ENCODE peak calls at places on chromosomes 11 and 22, in eight cellular contexts. One of them, this sample, is unnamed.
A peak's percentile ranks its signal among the peaks of the same experiment; 100 is the strongest.

GRCh38 chr11:17443926-17444690 is 32.5 kb downstream of the ABCC8 start:
- DNase-seq in cardiac fibroblast: no peak
- DNase-seq in Caco-2: no peak
- DNase-seq in sigmoid colon: no peak
- DNase-seq in OCI-LY7: no peak
- DNase-seq in WERI-Rb-1: peak; percentile 73
- DNase-seq in body of pancreas: no peak
- DNase-seq in psoas muscle: no peak
- DNase-seq in this sample: no peak

GRCh38 chr11:111469200-111469599 is 43.0 kb downstream of the BTG4 start:
- DNase-seq in cardiac fibroblast: peak; percentile 65
- DNase-seq in OCI-LY7: no peak
- DNase-seq in WERI-Rb-1: peak; percentile 40
- DNase-seq in Caco-2: no peak
- DNase-seq in psoas muscle: no peak
- DNase-seq in sigmoid colon: no peak
- DNase-seq in body of pancreas: no peak
- DNase-seq in this sample: no peak

GRCh38 chr11:68047437-68048290 is 8.8 kb downstream of the TCIRG1 start:
- DNase-seq in OCI-LY7: no peak
- DNase-seq in body of pancreas: no peak
- DNase-seq in sigmoid colon: peak; percentile 56
- DNase-seq in Caco-2: no peak
- DNase-seq in psoas muscle: no peak
- DNase-seq in WERI-Rb-1: no peak
- DNase-seq in cardiac fibroblast: no peak
- DNase-seq in this sample: no peak

GRCh38 chr11:35529971-35530495 is 4.6 kb upstream of the PAMR1 start:
- DNase-seq in Caco-2: no peak
- DNase-seq in body of pancreas: peak; percentile 53
- DNase-seq in sigmoid colon: peak; percentile 68
- DNase-seq in WERI-Rb-1: no peak
- DNase-seq in cardiac fibroblast: peak; percentile 94
- DNase-seq in OCI-LY7: no peak
- DNase-seq in psoas muscle: peak; percentile 45
- DNase-seq in this sample: peak; percentile 48

GRCh38 chr11:65382804-65383368 is 440 bp upstream of the SLC25A45 start:
- DNase-seq in body of pancreas: peak; percentile 93
- DNase-seq in cardiac fibroblast: no peak
- DNase-seq in sigmoid colon: peak; percentile 83
- DNase-seq in OCI-LY7: no peak
- DNase-seq in WERI-Rb-1: no peak
- DNase-seq in Caco-2: no peak
- DNase-seq in psoas muscle: peak; percentile 89
- DNase-seq in this sample: no peak

GRCh38 chr22:49670610-49671330 is 156.9 kb downstream of the BRD1 start:
- DNase-seq in WERI-Rb-1: peak; percentile 68
- DNase-seq in OCI-LY7: no peak
- DNase-seq in psoas muscle: no peak
- DNase-seq in body of pancreas: no peak
- DNase-seq in sigmoid colon: peak; percentile 56
- DNase-seq in cardiac fibroblast: no peak
- DNase-seq in Caco-2: no peak
- DNase-seq in this sample: no peak

GRCh38 chr11:119169272-119169719 is 771 bp downstream of the NLRX1 start:
- DNase-seq in sigmoid colon: peak; percentile 72
- DNase-seq in cardiac fibroblast: peak; percentile 40
- DNase-seq in Caco-2: no peak
- DNase-seq in body of pancreas: peak; percentile 66
- DNase-seq in WERI-Rb-1: peak; percentile 22
- DNase-seq in OCI-LY7: peak; percentile 32
- DNase-seq in psoas muscle: peak; percentile 55
- DNase-seq in this sample: no peak

GRCh38 chr11:84720706-84721402 is 906.3 kb downstream of the DLG2 start:
- DNase-seq in sigmoid colon: peak; percentile 64
- DNase-seq in Caco-2: no peak
- DNase-seq in cardiac fibroblast: no peak
- DNase-seq in psoas muscle: peak; percentile 29
- DNase-seq in body of pancreas: peak; percentile 67
- DNase-seq in OCI-LY7: no peak
- DNase-seq in WERI-Rb-1: peak; percentile 24
- DNase-seq in this sample: no peak

GRCh38 chr11:128906185-128907065 is 15.3 kb downstream of the KCNJ5 start:
- DNase-seq in OCI-LY7: no peak
- DNase-seq in cardiac fibroblast: no peak
- DNase-seq in sigmoid colon: no peak
- DNase-seq in psoas muscle: no peak
- DNase-seq in WERI-Rb-1: no peak
- DNase-seq in Caco-2: no peak
- DNase-seq in body of pancreas: no peak
- DNase-seq in this sample: no peak

GRCh38 chr22:50530280-50530856 is 556 bp upstream of the TYMP start:
- DNase-seq in body of pancreas: peak; percentile 67
- DNase-seq in sigmoid colon: peak; percentile 93
- DNase-seq in Caco-2: peak; percentile 69
- DNase-seq in OCI-LY7: peak; percentile 78
- DNase-seq in psoas muscle: peak; percentile 86
- DNase-seq in WERI-Rb-1: no peak
- DNase-seq in cardiac fibroblast: peak; percentile 83
- DNase-seq in this sample: no peak

GRCh38 chr11:11538277-11538960 is 83.4 kb downstream of the GALNT18 start:
- DNase-seq in psoas muscle: peak; percentile 32
- DNase-seq in OCI-LY7: no peak
- DNase-seq in sigmoid colon: no peak
- DNase-seq in body of pancreas: peak; percentile 36
- DNase-seq in cardiac fibroblast: no peak
- DNase-seq in Caco-2: no peak
- DNase-seq in WERI-Rb-1: peak; percentile 86
- DNase-seq in this sample: no peak

GRCh38 chr11:26947904-26948639 is 45.8 kb upstream of the FIBIN start:
- DNase-seq in OCI-LY7: no peak
- DNase-seq in psoas muscle: no peak
- DNase-seq in WERI-Rb-1: no peak
- DNase-seq in body of pancreas: no peak
- DNase-seq in Caco-2: no peak
- DNase-seq in sigmoid colon: no peak
- DNase-seq in cardiac fibroblast: peak; percentile 91
- DNase-seq in this sample: no peak

GRCh38 chr11:100528872-100529416 is 158.1 kb upstream of the ARHGAP42 start:
- DNase-seq in psoas muscle: no peak
- DNase-seq in cardiac fibroblast: no peak
- DNase-seq in WERI-Rb-1: no peak
- DNase-seq in OCI-LY7: no peak
- DNase-seq in Caco-2: no peak
- DNase-seq in body of pancreas: no peak
- DNase-seq in sigmoid colon: no peak
- DNase-seq in this sample: no peak

GRCh38 chr11:122765487-122766131 is 72.7 kb upstream of the CRTAM start:
- DNase-seq in OCI-LY7: no peak
- DNase-seq in psoas muscle: no peak
- DNase-seq in sigmoid colon: no peak
- DNase-seq in body of pancreas: no peak
- DNase-seq in Caco-2: no peak
- DNase-seq in cardiac fibroblast: no peak
- DNase-seq in WERI-Rb-1: no peak
- DNase-seq in this sample: peak; percentile 25

GRCh38 chr22:39519681-39520053 is 695 bp upstream of the ATF4 start:
- DNase-seq in psoas muscle: peak; percentile 64
- DNase-seq in body of pancreas: peak; percentile 73
- DNase-seq in WERI-Rb-1: peak; percentile 72
- DNase-seq in Caco-2: no peak
- DNase-seq in sigmoid colon: peak; percentile 87
- DNase-seq in cardiac fibroblast: no peak
- DNase-seq in OCI-LY7: peak; percentile 50
- DNase-seq in this sample: no peak

GRCh38 chr22:46813816-46814597 is 51.6 kb downstream of the TBC1D22A start:
- DNase-seq in OCI-LY7: no peak
- DNase-seq in Caco-2: peak; percentile 14
- DNase-seq in cardiac fibroblast: peak; percentile 61
- DNase-seq in sigmoid colon: no peak
- DNase-seq in WERI-Rb-1: no peak
- DNase-seq in body of pancreas: no peak
- DNase-seq in psoas muscle: no peak
- DNase-seq in this sample: peak; percentile 43

GRCh38 chr11:1126491-1126926 is 31.2 kb upstream of the MUC5AC start:
- DNase-seq in OCI-LY7: no peak
- DNase-seq in sigmoid colon: peak; percentile 40
- DNase-seq in cardiac fibroblast: no peak
- DNase-seq in body of pancreas: no peak
- DNase-seq in psoas muscle: no peak
- DNase-seq in Caco-2: no peak
- DNase-seq in WERI-Rb-1: no peak
- DNase-seq in this sample: no peak

GRCh38 chr22:36334838-36335603 is 52.7 kb downstream of the MYH9 start:
- DNase-seq in Caco-2: no peak
- DNase-seq in cardiac fibroblast: peak; percentile 76
- DNase-seq in OCI-LY7: no peak
- DNase-seq in WERI-Rb-1: no peak
- DNase-seq in psoas muscle: no peak
- DNase-seq in sigmoid colon: peak; percentile 89
- DNase-seq in body of pancreas: peak; percentile 69
- DNase-seq in this sample: no peak

GRCh38 chr11:111387318-111387863 is 8.3 kb upstream of the POU2AF1 start:
- DNase-seq in psoas muscle: peak; percentile 21
- DNase-seq in Caco-2: no peak
- DNase-seq in OCI-LY7: no peak
- DNase-seq in cardiac fibroblast: no peak
- DNase-seq in sigmoid colon: peak; percentile 79
- DNase-seq in WERI-Rb-1: no peak
- DNase-seq in body of pancreas: peak; percentile 98
- DNase-seq in this sample: no peak

GRCh38 chr22:20494978-20495860 is at the start of gene KLHL22:
- DNase-seq in sigmoid colon: peak; percentile 73
- DNase-seq in OCI-LY7: peak; percentile 35
- DNase-seq in psoas muscle: no peak
- DNase-seq in WERI-Rb-1: peak; percentile 13
- DNase-seq in body of pancreas: peak; percentile 52
- DNase-seq in cardiac fibroblast: peak; percentile 37
- DNase-seq in Caco-2: no peak
- DNase-seq in this sample: no peak

GRCh38 chr11:85961930-85962363 is 106.8 kb downstream of the CCDC83 start:
- DNase-seq in psoas muscle: no peak
- DNase-seq in body of pancreas: no peak
- DNase-seq in WERI-Rb-1: no peak
- DNase-seq in sigmoid colon: no peak
- DNase-seq in OCI-LY7: no peak
- DNase-seq in cardiac fibroblast: peak; percentile 86
- DNase-seq in Caco-2: no peak
- DNase-seq in this sample: no peak

GRCh38 chr11:57513446-57513795 is 2.1 kb downstream of the SLC43A1 start:
- DNase-seq in OCI-LY7: no peak
- DNase-seq in body of pancreas: no peak
- DNase-seq in WERI-Rb-1: no peak
- DNase-seq in psoas muscle: no peak
- DNase-seq in cardiac fibroblast: no peak
- DNase-seq in Caco-2: no peak
- DNase-seq in sigmoid colon: no peak
- DNase-seq in this sample: no peak
- H3K4me3 ChIP-seq in OCI-LY7: peak overlapping the region; percentile 91
- H3K4me3 ChIP-seq in body of pancreas: peak overlapping the region; percentile 92
- H3K4me3 ChIP-seq in WERI-Rb-1: no peak overlapping the region
- H3K4me3 ChIP-seq in psoas muscle: peak overlapping the region; percentile 77
- H3K4me3 ChIP-seq in cardiac fibroblast: no peak overlapping the region
- H3K4me3 ChIP-seq in Caco-2: no peak overlapping the region
- H3K4me3 ChIP-seq in sigmoid colon: no peak overlapping the region
- H3K4me3 ChIP-seq in this sample: no peak overlapping the region

DNA sequence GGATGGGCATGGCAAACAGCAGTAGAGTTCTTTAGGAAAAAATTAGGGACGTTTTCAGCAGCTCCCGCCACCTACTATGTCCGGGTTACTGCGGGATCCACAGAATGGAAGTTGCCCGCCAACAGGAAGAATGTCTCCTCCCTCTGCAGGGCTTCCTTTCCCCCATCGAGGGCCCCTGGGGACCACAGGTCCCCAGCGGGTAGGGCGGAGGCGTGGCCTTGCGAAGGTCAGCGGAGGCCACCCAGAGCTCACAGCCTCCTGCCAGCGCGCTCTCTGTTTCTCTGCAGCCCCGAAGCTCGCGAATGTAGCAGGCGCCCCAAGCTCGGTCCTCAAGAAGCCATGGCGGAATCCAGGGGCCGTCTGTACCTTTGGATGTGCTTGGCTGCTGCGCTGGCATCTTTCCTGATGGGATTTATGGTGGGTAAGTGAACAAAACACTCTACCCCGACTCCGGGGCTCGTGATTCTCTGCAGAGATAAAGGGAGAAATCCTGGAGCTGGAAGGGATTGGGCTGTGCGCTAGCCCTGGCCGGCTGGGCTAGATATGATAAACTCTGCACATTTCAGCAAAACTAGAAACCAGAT is at the start of gene NAALAD2:
- DNase-seq in WERI-Rb-1: peak; percentile 81
- DNase-seq in Caco-2: peak; percentile 90
- DNase-seq in psoas muscle: peak; percentile 39
- DNase-seq in sigmoid colon: peak; percentile 62
- DNase-seq in body of pancreas: peak; percentile 48
- DNase-seq in cardiac fibroblast: peak; percentile 38
- DNase-seq in OCI-LY7: no peak
- DNase-seq in this sample: no peak
- H3K4me3 ChIP-seq in WERI-Rb-1: peak within 1 kb of the TSS; percentile 62
- H3K4me3 ChIP-seq in Caco-2: peak within 1 kb of the TSS; percentile 50
- H3K4me3 ChIP-seq in psoas muscle: peak within 1 kb of the TSS; percentile 67
- H3K4me3 ChIP-seq in sigmoid colon: peak within 1 kb of the TSS; percentile 42
- H3K4me3 ChIP-seq in body of pancreas: no peak within 1 kb of the TSS
- H3K4me3 ChIP-seq in cardiac fibroblast: peak within 1 kb of the TSS; percentile 60
- H3K4me3 ChIP-seq in OCI-LY7: no peak within 1 kb of the TSS
- H3K4me3 ChIP-seq in this sample: peak within 1 kb of the TSS; percentile 52

DNA sequence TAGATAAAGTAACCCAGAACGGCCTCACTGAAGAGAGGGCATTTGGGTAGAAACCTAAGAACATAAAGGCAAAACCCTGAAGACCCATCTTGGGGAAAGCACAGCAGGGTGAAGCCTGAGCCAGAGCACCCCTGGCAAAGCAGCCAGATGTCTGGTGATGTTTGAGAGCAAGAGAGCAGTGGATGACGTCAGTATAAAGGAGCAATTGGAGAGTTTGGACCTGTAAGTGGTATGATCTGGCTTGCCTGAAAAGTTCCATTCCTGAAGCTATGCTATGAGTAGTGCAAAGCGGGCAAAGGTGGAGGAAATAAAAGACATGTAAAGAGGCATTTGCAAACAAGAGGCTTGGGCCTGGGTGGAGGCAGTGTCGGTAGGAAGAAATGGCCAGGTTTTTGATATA is 167.8 kb downstream of the MSANTD4 start:
- DNase-seq in psoas muscle: no peak
- DNase-seq in WERI-Rb-1: no peak
- DNase-seq in cardiac fibroblast: no peak
- DNase-seq in sigmoid colon: no peak
- DNase-seq in OCI-LY7: no peak
- DNase-seq in Caco-2: no peak
- DNase-seq in body of pancreas: no peak
- DNase-seq in this sample: no peak
- H3K4me3 ChIP-seq in psoas muscle: no peak overlapping the region
- H3K4me3 ChIP-seq in WERI-Rb-1: no peak overlapping the region
- H3K4me3 ChIP-seq in cardiac fibroblast: no peak overlapping the region
- H3K4me3 ChIP-seq in sigmoid colon: no peak overlapping the region
- H3K4me3 ChIP-seq in OCI-LY7: no peak overlapping the region
- H3K4me3 ChIP-seq in Caco-2: no peak overlapping the region
- H3K4me3 ChIP-seq in body of pancreas: no peak overlapping the region
- H3K4me3 ChIP-seq in this sample: no peak overlapping the region

DNA sequence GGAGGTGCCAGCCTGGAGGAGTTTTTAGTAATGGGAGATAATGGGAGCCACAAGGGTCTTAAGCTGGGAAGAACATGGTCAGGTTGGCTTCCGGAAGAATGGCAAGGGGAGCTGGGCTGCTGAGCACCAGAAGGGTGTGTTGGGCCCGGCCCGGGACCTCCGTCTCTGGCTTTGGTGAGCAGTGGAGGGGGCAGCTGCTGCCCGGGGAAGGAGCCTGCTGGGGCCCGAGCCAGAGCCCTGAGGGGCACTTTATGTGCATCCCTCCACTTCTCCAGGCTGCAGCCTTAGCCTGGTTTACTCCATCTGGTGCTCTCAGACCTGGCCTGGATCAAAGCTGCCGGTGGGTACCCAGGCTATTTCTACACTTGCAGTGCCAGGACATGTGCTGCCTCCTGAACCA is 8.7 kb upstream of the NPAS4 start:
- DNase-seq in body of pancreas: no peak
- DNase-seq in Caco-2: no peak
- DNase-seq in psoas muscle: no peak
- DNase-seq in WERI-Rb-1: no peak
- DNase-seq in cardiac fibroblast: no peak
- DNase-seq in sigmoid colon: no peak
- DNase-seq in OCI-LY7: no peak
- DNase-seq in this sample: no peak
- H3K4me3 ChIP-seq in body of pancreas: no peak overlapping the region
- H3K4me3 ChIP-seq in Caco-2: no peak overlapping the region
- H3K4me3 ChIP-seq in psoas muscle: no peak overlapping the region
- H3K4me3 ChIP-seq in WERI-Rb-1: no peak overlapping the region
- H3K4me3 ChIP-seq in cardiac fibroblast: no peak overlapping the region
- H3K4me3 ChIP-seq in sigmoid colon: peak overlapping the region; percentile 10
- H3K4me3 ChIP-seq in OCI-LY7: no peak overlapping the region
- H3K4me3 ChIP-seq in this sample: no peak overlapping the region